ENCODE peak calls at places on chromosomes 1 and 21, in seven cellular contexts. F, X, G, C, A, U and J are unnamed samples.

GRCh38 chr1:234613128-234613875 is 3.3 kb upstream of the IRF2BP2 start:
- DNase-seq in A (peak; percentile 94), X (no peak), F (peak; percentile 83), C (no peak), G (no peak), U (peak; percentile 95), J (peak; percentile 43)

GRCh38 chr1:175376194-175376593 is 183.6 kb upstream of the KIAA0040 start:
- DNase-seq in X (no peak), A (peak; percentile 52), U (peak; percentile 20), G (no peak), C (no peak), F (no peak), J (no peak)

GRCh38 chr1:165313906-165314305 is 42.6 kb downstream of the LMX1A start:
- DNase-seq in F (no peak), U (no peak), X (no peak), A (no peak), G (no peak), C (no peak), J (no peak)

GRCh38 chr21:29218749-29219148 is 80.0 kb upstream of the BACH1 start:
- DNase-seq in G (no peak), F (no peak), U (no peak), X (no peak), A (no peak), C (no peak), J (no peak)

GRCh38 chr1:70358921-70359564 is 4.5 kb upstream of the ANKRD13C start:
- DNase-seq in X (no peak), C (no peak), G (no peak), A (no peak), U (peak; percentile 13), F (peak; percentile 87), J (no peak)

GRCh38 chr1:2255420-2256369 is 27.6 kb downstream of the SKI start:
- DNase-seq in A (peak; percentile 86), C (no peak), U (peak; percentile 78), F (peak; percentile 73), X (no peak), G (peak; percentile 87), J (no peak)

GRCh38 chr1:74425669-74426068 is 86.7 kb downstream of the LRRC53 start:
- DNase-seq in F (peak; percentile 59), A (no peak), U (no peak), X (no peak), G (no peak), C (no peak), J (no peak)

GRCh38 chr1:1085911-1086841 is 12.1 kb upstream of the RNF223 start:
- DNase-seq in X (no peak), G (no peak), C (peak; percentile 78), F (no peak), U (no peak), A (no peak), J (no peak)

GRCh38 chr1:46622341-46622740 is 5.7 kb upstream of the MOB3C start:
- DNase-seq in C (peak; percentile 78), A (peak; percentile 44), F (no peak), X (no peak), U (peak; percentile 50), G (no peak), J (no peak)

GRCh38 chr1:183732251-183732650 is 72.7 kb upstream of the RGL1 start:
- DNase-seq in C (no peak), X (no peak), G (no peak), U (no peak), F (no peak), A (no peak), J (no peak)

GRCh38 chr1:159867322-159868064 is 5.0 kb upstream of the VSIG8 start:
- DNase-seq in U (peak; percentile 57), C (no peak), A (peak; percentile 41), F (no peak), G (no peak), X (peak; percentile 62), J (no peak)

GRCh38 chr1:245503548-245503947 is 348.8 kb downstream of the KIF26B start:
- DNase-seq in U (no peak), A (no peak), F (no peak), X (no peak), C (no peak), G (no peak), J (no peak)

GRCh38 chr1:20072771-20073170 is 2.8 kb downstream of the PLA2G5 start:
- DNase-seq in F (no peak), C (no peak), G (no peak), A (no peak), X (no peak), U (no peak), J (no peak)

GRCh38 chr1:60598055-60598910 is 484.1 kb upstream of the NFIA start:
- DNase-seq in X (no peak), C (no peak), A (no peak), F (no peak), G (no peak), U (no peak), J (no peak)

GRCh38 chr1:11659748-11660147 is 4.3 kb upstream of the FBXO6 start:
- DNase-seq in X (no peak), G (no peak), U (no peak), C (no peak), F (no peak), A (no peak), J (no peak)

GRCh38 chr1:73674945-73675561 is 522.9 kb downstream of the LRRIQ3 start:
- DNase-seq in C (no peak), U (peak; percentile 6), G (no peak), A (peak; percentile 19), X (no peak), F (peak; percentile 8), J (no peak)

GRCh38 chr1:235679005-235679404 is 29.4 kb upstream of the GNG4 start:
- DNase-seq in C (no peak), F (no peak), X (no peak), G (no peak), U (no peak), A (no peak), J (no peak)

DNA sequence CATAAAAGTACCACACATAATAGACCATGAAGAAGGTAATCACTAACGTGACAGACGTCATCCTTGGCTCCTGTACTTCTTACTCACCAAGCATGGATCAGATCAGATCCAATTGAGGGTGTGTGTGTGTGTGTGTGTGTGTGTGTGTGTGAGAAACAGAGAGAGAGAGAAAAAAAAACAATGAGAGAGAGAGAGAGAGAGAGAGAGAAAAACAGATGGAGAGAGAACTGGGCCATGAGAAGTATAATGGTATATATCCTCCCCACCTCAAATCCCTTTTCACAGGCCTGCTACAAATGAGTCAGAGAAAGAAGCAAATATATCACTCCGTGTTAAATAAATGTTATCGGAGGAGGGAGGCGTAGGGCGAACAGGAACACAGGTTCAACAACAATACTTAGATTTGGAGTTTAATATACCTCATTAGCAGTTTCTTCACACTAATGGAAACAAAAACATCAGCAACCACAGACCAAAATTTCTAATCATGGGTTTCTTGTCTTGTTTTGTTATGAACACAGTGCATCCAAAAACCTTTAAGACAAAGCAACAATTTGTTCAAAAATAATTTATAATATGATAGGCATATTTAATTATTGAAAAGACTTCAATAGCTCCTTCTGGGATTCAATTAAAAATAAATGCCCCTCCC is 45.3 kb downstream of the TIAM1 start:
- DNase-seq in U (no peak), X (no peak), G (no peak), F (peak; percentile 90), C (no peak), A (no peak), J (no peak)
- H3K27ac ChIP-seq in U (no peak overlapping the region), X (no peak overlapping the region), G (no peak overlapping the region), F (no peak overlapping the region), C (no peak overlapping the region), A (no peak overlapping the region), J (no peak overlapping the region)

GRCh38 chr1:210633140-210633539 is 304.4 kb downstream of the HHAT start:
- DNase-seq in C (no peak), U (no peak), A (no peak), X (no peak), F (no peak), G (no peak), J (no peak)
- H3K27ac ChIP-seq in C (no peak overlapping the region), U (no peak overlapping the region), A (no peak overlapping the region), X (no peak overlapping the region), F (no peak overlapping the region), G (no peak overlapping the region), J (peak overlapping the region; percentile 82)

GRCh38 chr1:117615474-117615873 is 9.6 kb downstream of the TENT5C start:
- DNase-seq in F (no peak), C (no peak), X (no peak), U (no peak), G (peak; percentile 47), A (no peak), J (no peak)

GRCh38 chr1:117612517-117613248 is 6.8 kb downstream of the TENT5C start:
- DNase-seq in C (peak; percentile 80), U (peak; percentile 85), F (peak; percentile 90), G (no peak), A (peak; percentile 94), X (peak; percentile 10), J (no peak)

GRCh38 chr1:117613249-117613968 is 7.6 kb downstream of the TENT5C start:
- DNase-seq in C (no peak), X (peak; percentile 14), A (peak; percentile 53), G (no peak), F (peak; percentile 60), U (peak; percentile 50), J (no peak)

GRCh38 chr1:117616356-117616755 is 10.5 kb downstream of the TENT5C start:
- DNase-seq in U (no peak), F (no peak), G (no peak), A (no peak), X (no peak), C (no peak), J (no peak)

DNA sequence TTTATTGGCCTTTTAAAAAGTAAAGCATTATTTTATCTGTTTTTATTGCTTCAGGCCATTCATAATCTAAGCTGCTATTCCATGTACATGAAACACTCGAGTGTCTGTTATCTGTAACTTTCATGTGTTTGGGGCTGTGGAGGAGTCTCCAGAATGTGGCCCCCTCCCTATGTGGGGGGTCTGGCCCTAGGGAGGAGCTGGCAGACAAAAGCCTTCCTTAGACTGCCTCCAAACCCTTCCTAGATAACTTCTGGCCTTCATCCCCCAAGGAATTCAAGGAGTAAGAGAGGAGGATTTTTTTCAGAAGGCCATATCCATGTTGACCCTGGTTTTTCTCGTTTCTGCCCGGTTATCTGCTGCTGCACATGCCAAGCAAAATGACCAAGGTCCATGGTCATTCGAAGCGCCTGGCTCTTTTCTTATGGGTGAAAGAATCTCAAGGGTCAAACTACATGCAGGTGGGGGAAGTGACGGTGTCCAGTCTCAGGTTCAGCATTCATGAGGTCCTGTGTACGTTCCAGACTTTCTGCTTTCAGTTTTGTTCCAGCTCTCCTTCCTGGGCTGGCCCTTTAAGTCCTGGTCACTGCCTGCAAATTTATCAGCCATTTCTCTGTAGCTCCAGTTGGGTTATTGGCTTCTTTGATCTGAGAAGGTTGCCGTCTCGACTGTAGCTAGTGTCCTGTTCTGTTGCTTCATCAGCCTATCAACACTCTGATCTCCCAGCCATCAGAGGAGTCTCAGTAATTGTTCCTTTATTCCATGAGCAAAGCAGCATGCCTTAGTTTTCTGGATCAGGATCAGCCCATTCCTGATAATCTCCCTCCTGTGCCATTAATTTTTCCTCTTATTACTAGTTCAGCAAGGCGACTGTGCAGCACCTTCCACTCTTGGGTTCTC is 8.4 kb downstream of the TENT5C start:
- DNase-seq in C (no peak), X (peak; percentile 8), G (no peak), F (no peak), U (peak; percentile 24), A (peak; percentile 14), J (no peak)
- H3K27ac ChIP-seq in C (peak overlapping the region; percentile 26), X (peak overlapping the region; percentile 52), G (no peak overlapping the region), F (no peak overlapping the region), U (no peak overlapping the region), A (no peak overlapping the region), J (no peak overlapping the region)

DNA sequence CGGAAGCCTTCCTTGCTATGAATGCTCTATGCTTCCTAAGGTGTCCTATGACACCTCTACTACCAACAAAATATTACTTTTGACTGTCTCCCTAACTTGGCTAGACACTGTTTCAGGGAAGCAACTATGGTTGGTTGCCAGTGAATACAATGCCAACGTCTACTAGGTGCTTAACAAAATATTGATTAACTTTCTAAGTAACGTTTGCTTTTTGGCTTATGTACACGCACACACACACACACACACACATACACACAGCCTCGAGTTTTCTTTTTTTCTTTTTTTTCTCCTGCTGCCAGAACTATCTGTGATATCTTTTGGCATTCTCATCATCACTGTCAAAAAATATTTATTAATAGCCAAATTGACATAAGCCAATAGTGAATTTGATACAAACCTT is 864.0 kb downstream of the PLA2G4A start:
- DNase-seq in C (no peak), U (no peak), A (no peak), G (no peak), F (no peak), X (no peak), J (no peak)
- H3K27ac ChIP-seq in C (no peak overlapping the region), U (no peak overlapping the region), A (no peak overlapping the region), G (no peak overlapping the region), F (no peak overlapping the region), X (no peak overlapping the region), J (no peak overlapping the region)